ENCODE peak calls at places on chromosomes 3 and 15, in ten cellular contexts. B is ovary; M is Peyer's patch; G is HCT116; R is uterus; Z is MM.1S; K is SJSA1; L is CD4-positive, alpha-beta memory T cell; H is kidney; Q is caudate nucleus. C is an unnamed sample.

GRCh38 chr15:69623521-69624513 is 171.2 kb downstream of the RPLP1 start:
- DNase-seq in B (no peak), M (no peak), G (no peak), R (no peak), Z (no peak), K (no peak), L (no peak), H (no peak), Q (no peak), C (no peak)

GRCh38 chr3:31873254-31873653 is 107.8 kb downstream of the OSBPL10 start:
- DNase-seq in B (no peak), M (no peak), G (no peak), R (no peak), Z (no peak), K (no peak), L (no peak), H (no peak), Q (no peak), C (no peak)

GRCh38 chr3:74643636-74644035 is 29.2 kb upstream of the CNTN3 start:
- DNase-seq in B (peak), M (no peak), G (no peak), R (peak), Z (no peak), K (no peak), L (no peak), H (peak), Q (no peak), C (no peak)

GRCh38 chr3:74631341-74631740 is 16.9 kb upstream of the CNTN3 start:
- DNase-seq in B (no peak), M (no peak), G (no peak), R (no peak), Z (no peak), K (no peak), L (no peak), H (no peak), Q (no peak), C (no peak)

GRCh38 chr3:75171632-75172230 is 492.4 kb upstream of the FRG2C start:
- DNase-seq in B (no peak), M (no peak), G (no peak), R (no peak), Z (peak), K (no peak), L (no peak), H (no peak), Q (no peak), C (no peak)

GRCh38 chr15:70802629-70803028 is 39.3 kb upstream of the UACA start:
- DNase-seq in B (no peak), M (no peak), G (no peak), R (no peak), Z (no peak), K (peak), L (no peak), H (no peak), Q (no peak), C (no peak)

GRCh38 chr3:56801151-56801596 is 575 bp downstream of the ARHGEF3 start:
- DNase-seq in B (peak), M (peak), G (no peak), R (no peak), Z (peak), K (no peak), L (peak), H (no peak), Q (no peak), C (no peak)

GRCh38 chr3:187484547-187485325 is 116.6 kb downstream of the RTP4 start:
- DNase-seq in B (no peak), M (no peak), G (no peak), R (no peak), Z (no peak), K (no peak), L (no peak), H (no peak), Q (no peak), C (no peak)

GRCh38 chr3:33364531-33365128 is 75.6 kb downstream of the UBP1 start:
- DNase-seq in B (no peak), M (no peak), G (no peak), R (no peak), Z (no peak), K (peak), L (no peak), H (no peak), Q (no peak), C (no peak)

GRCh38 chr3:33152363-33153360 is 38.8 kb downstream of the CRTAP start:
- DNase-seq in B (no peak), M (no peak), G (no peak), R (no peak), Z (no peak), K (no peak), L (no peak), H (no peak), Q (no peak), C (no peak)

GRCh38 chr15:52787123-52787503 is 3.0 kb downstream of the ONECUT1 start:
- DNase-seq in B (no peak), M (no peak), G (no peak), R (no peak), Z (no peak), K (no peak), L (no peak), H (no peak), Q (no peak), C (no peak)

GRCh38 chr3:153277029-153277428 is 115.0 kb downstream of the RAP2B start:
- DNase-seq in B (no peak), M (no peak), G (no peak), R (no peak), Z (no peak), K (no peak), L (no peak), H (no peak), Q (no peak), C (no peak)

GRCh38 chr15:84924074-84924700 is 39.7 kb downstream of the SLC28A1 start:
- DNase-seq in B (no peak), M (no peak), G (no peak), R (no peak), Z (no peak), K (no peak), L (no peak), H (no peak), Q (no peak), C (no peak)

GRCh38 chr15:36313021-36313420 is 266.4 kb upstream of the CDIN1 start:
- DNase-seq in B (no peak), M (no peak), G (no peak), R (no peak), Z (no peak), K (no peak), L (no peak), H (no peak), Q (no peak), C (no peak)

GRCh38 chr3:126621171-126621570 is 33.8 kb downstream of the TXNRD3 start:
- DNase-seq in B (no peak), M (no peak), G (no peak), R (no peak), Z (no peak), K (peak), L (no peak), H (no peak), Q (no peak), C (no peak)

GRCh38 chr3:151425640-151426336 is 35.1 kb downstream of the IGSF10 start:
- DNase-seq in B (no peak), M (no peak), G (no peak), R (no peak), Z (no peak), K (no peak), L (no peak), H (no peak), Q (no peak), C (no peak)

GRCh38 chr15:22974745-22975144 is 5.4 kb downstream of the CYFIP1 start:
- DNase-seq in B (no peak), M (no peak), G (no peak), R (no peak), Z (no peak), K (no peak), L (no peak), H (no peak), Q (no peak), C (no peak)

GRCh38 chr3:196082471-196082971 is 631 bp upstream of the TFRC start:
- DNase-seq in B (no peak), M (no peak), G (no peak), R (no peak), Z (no peak), K (no peak), L (no peak), H (no peak), Q (no peak), C (no peak)

GRCh38 chr15:84818221-84819131 is 1.3 kb downstream of the ALPK3 start:
- DNase-seq in B (peak), M (no peak), G (no peak), R (no peak), Z (no peak), K (peak), L (no peak), H (no peak), Q (no peak), C (peak)

GRCh38 chr15:94070341-94071275 is 160.8 kb upstream of the MCTP2 start:
- DNase-seq in B (peak), M (no peak), G (no peak), R (peak), Z (no peak), K (peak), L (no peak), H (peak), Q (no peak), C (peak)
- H3K27ac ChIP-seq in B (no peak), M (no peak), G (no peak), R (peak), Z (no peak), K (peak), L (no peak), H (no peak), Q (no peak), C (no peak)

GRCh38 chr3:112568642-112569041 is 6.8 kb downstream of the SLC35A5 start:
- DNase-seq in B (no peak), M (no peak), G (no peak), R (no peak), Z (no peak), K (no peak), L (no peak), H (no peak), Q (no peak), C (no peak)

GRCh38 chr3:112569265-112569664 is 7.4 kb downstream of the SLC35A5 start:
- DNase-seq in B (no peak), M (no peak), G (no peak), R (no peak), Z (no peak), K (no peak), L (no peak), H (no peak), Q (no peak), C (no peak)
- H3K27ac ChIP-seq in B (no peak), M (no peak), G (no peak), R (no peak), Z (no peak), K (no peak), L (no peak), H (no peak), Q (no peak), C (no peak)

DNA sequence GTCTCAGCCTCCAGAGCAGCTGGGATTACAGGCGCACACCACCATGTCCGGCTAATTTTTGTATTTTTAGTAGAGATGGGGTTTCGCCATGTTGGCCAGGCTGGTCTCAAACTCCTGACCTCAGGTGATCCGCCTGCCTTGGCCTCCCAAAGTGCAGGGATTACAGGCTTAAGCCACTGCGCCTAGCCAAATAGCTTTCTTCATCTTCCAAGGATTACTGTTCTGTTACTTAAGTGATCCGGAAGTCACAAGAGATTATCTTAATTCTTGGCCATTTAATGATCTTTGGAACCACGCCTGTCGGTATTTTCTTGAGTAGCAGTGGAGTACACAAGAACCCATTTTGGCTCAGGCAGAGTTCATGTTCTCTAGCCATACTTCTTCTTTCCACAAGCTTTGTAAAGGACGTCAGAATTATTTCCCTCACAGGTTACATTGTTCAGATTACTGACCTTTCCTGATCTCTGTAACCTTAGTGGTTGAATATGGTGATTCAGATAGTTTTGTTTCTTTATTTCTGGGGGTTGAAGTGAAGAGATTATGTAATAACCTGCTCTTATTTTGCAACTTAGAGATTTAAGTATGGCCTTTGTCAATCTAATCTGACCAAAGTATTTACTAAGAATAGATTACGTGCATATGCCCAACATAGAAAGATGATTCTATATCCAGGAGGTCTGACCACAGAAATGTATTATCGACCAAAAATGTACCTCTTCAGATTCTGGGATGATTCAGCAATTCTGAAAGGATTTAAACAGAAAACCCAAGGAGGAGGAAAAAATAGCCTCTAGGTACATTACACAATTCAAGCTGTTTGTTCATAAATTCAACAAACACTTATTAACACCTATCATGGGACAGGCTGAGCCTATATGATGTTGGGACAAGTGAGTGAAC is 132.2 kb downstream of the GREM1 start:
- DNase-seq in B (no peak), M (no peak), G (no peak), R (no peak), Z (peak), K (peak), L (no peak), H (no peak), Q (no peak), C (no peak)
- H3K27ac ChIP-seq in B (no peak), M (no peak), G (no peak), R (no peak), Z (peak), K (peak), L (no peak), H (no peak), Q (no peak), C (no peak)

DNA sequence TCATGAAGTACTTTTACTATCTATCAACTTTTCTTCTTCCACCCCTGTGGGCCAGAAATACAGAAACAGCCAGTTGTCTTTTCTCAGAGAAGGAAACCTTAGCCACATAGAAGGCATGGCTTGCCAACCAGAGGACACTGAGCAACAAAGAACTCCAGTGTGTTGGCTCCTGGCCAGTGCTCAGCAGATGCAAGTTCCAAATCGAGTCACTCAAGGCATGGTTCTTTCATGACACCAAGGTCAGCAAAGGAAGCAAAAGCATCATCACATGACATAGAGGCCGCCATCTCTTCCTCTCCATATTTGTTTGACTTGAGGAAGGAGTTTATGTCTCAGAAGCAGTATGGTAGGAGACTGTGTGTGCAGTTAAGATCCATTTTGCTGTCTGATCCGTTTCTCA is 92.2 kb downstream of the MYLK start:
- DNase-seq in B (no peak), M (no peak), G (no peak), R (no peak), Z (no peak), K (no peak), L (no peak), H (no peak), Q (no peak), C (no peak)
- H3K27ac ChIP-seq in B (no peak), M (no peak), G (no peak), R (no peak), Z (no peak), K (peak), L (no peak), H (no peak), Q (no peak), C (no peak)

DNA sequence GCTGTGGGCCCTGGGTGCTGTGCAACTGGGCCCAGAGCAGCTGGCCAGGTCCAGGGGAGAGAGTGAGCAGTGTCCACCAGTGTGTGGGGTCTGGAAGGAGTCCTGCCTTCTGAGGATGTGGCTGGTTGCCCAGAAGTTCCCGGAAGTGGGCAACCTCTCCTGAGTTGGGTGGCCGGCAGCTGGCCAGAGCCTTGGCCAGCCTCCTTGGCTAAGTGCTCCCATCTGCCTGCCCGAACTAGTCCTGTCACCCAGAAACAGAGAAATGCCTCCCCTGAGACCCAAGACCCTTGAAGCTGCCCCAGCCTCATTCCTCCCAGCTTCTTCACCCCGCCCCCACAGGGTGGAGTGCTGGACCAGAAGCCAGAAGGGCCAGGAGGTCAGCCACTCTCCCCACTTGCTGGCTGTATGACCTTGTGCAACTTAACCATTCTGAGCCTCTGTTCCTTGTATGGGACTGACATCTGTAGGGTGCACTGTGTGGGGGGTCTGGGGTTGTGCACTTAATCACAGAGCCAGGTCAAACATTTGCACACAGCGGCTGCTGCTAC is 7.6 kb upstream of the ALAS1 start:
- DNase-seq in B (peak), M (no peak), G (no peak), R (peak), Z (no peak), K (peak), L (no peak), H (peak), Q (peak), C (no peak)
- H3K27ac ChIP-seq in B (peak), M (peak), G (no peak), R (peak), Z (no peak), K (peak), L (no peak), H (peak), Q (no peak), C (peak)

GRCh38 chr3:113660901-113661300 is 35.5 kb downstream of the USF3 start:
- DNase-seq in B (no peak), M (peak), G (no peak), R (no peak), Z (no peak), K (peak), L (no peak), H (no peak), Q (no peak), C (no peak)
- H3K27ac ChIP-seq in B (no peak), M (peak), G (no peak), R (no peak), Z (no peak), K (no peak), L (no peak), H (no peak), Q (no peak), C (no peak)